ENCODE peak calls at places on chromosomes 5 and 9, in eight cellular contexts. G is HT1080, R is cardiac muscle cell, B is NAMALWA, L is AG08395, N is Caco-2, I is substantia nigra, O is lower lobe of right lung. T is an unnamed sample.

GRCh38 chr9:112540800-112541199 is 54.2 kb downstream of the KIAA1958 start:
- DNase-seq in G (no peak), R (no peak), B (no peak), L (no peak), N (no peak), I (no peak), O (no peak), T (no peak)

GRCh38 chr5:132451387-132451786 is 39.2 kb downstream of the IRF1 start:
- DNase-seq in G (peak; percentile 54), R (no peak), B (no peak), L (no peak), N (no peak), I (no peak), O (no peak), T (no peak)

GRCh38 chr5:144812770-144813169 is 642.1 kb downstream of the KCTD16 start:
- DNase-seq in G (peak; percentile 26), R (peak; percentile 30), B (no peak), L (peak; percentile 11), N (no peak), I (no peak), O (no peak), T (no peak)

GRCh38 chr5:38916802-38917201 is 71.0 kb downstream of the OSMR start:
- DNase-seq in G (no peak), R (no peak), B (no peak), L (no peak), N (no peak), I (no peak), O (no peak), T (no peak)

GRCh38 chr9:121974421-121974820 is 118.7 kb downstream of the TTLL11 start:
- DNase-seq in G (no peak), R (no peak), B (no peak), L (no peak), N (no peak), I (no peak), O (no peak), T (no peak)

GRCh38 chr5:6732634-6733410 is 19.6 kb downstream of the TENT4A start:
- DNase-seq in G (peak; percentile 97), R (peak; percentile 79), B (no peak), L (peak; percentile 67), N (no peak), I (no peak), O (no peak), T (peak; percentile 89)

GRCh38 chr5:116494784-116495480 is 79.7 kb downstream of the SEMA6A start:
- DNase-seq in G (no peak), R (no peak), B (no peak), L (no peak), N (no peak), I (no peak), O (no peak), T (no peak)

GRCh38 chr9:134455951-134456739 is 129.9 kb downstream of the RXRA start:
- DNase-seq in G (peak; percentile 86), R (peak; percentile 99), B (no peak), L (peak; percentile 95), N (no peak), I (no peak), O (peak; percentile 87), T (peak; percentile 93)

GRCh38 chr5:26700759-26701384 is 337.5 kb downstream of the CDH9 start:
- DNase-seq in G (peak; percentile 67), R (no peak), B (peak; percentile 74), L (no peak), N (peak; percentile 55), I (no peak), O (no peak), T (no peak)

GRCh38 chr9:69223605-69224004 is 49.5 kb downstream of the TJP2 start:
- DNase-seq in G (peak; percentile 67), R (peak; percentile 77), B (peak; percentile 45), L (peak; percentile 65), N (peak; percentile 13), I (no peak), O (no peak), T (no peak)

T was measured in aorta.